ENCODE peak calls at places on chromosomes 6 and 20, in seven cellular contexts. M, H, X, A, U, O and B are unnamed samples.

GRCh38 chr6:101458341-101458740 is 64.8 kb downstream of the GRIK2 start:
- DNase-seq in M (peak), H (no peak), X (no peak), A (no peak), U (no peak), O (no peak), B (no peak)

GRCh38 chr6:107704377-107705013 is 119.6 kb downstream of the SCML4 start:
- DNase-seq in M (no peak), H (no peak), X (peak), A (peak), U (peak), O (no peak), B (no peak)

GRCh38 chr20:8757146-8757545 is 311.7 kb upstream of the PLCB4 start:
- DNase-seq in M (no peak), H (peak), X (peak), A (no peak), U (no peak), O (no peak), B (no peak)

GRCh38 chr20:63397946-63398450 is 36.8 kb upstream of the CHRNA4 start:
- DNase-seq in M (no peak), H (no peak), X (no peak), A (no peak), U (no peak), O (no peak), B (no peak)

GRCh38 chr20:35643045-35643444 is 21.7 kb downstream of the CPNE1 start:
- DNase-seq in M (no peak), H (no peak), X (no peak), A (no peak), U (no peak), O (no peak), B (no peak)

GRCh38 chr6:3081965-3082364 is 13.7 kb downstream of the RIPK1 start:
- DNase-seq in M (no peak), H (no peak), X (no peak), A (no peak), U (peak), O (no peak), B (no peak)

GRCh38 chr20:40965671-40966070 is 63.0 kb upstream of the TOP1 start:
- DNase-seq in M (no peak), H (no peak), X (no peak), A (no peak), U (no peak), O (no peak), B (no peak)

GRCh38 chr6:37171141-37171969 is 1.4 kb downstream of the PIM1 start:
- DNase-seq in M (peak), H (peak), X (peak), A (peak), U (no peak), O (no peak), B (no peak)

GRCh38 chr6:80438728-80439127 is 332.3 kb downstream of the BCKDHB start:
- DNase-seq in M (no peak), H (peak), X (no peak), A (no peak), U (no peak), O (no peak), B (no peak)

GRCh38 chr6:165031491-165031890 is 277.9 kb downstream of the C6orf118 start:
- DNase-seq in M (no peak), H (no peak), X (no peak), A (no peak), U (no peak), O (no peak), B (no peak)

GRCh38 chr6:36442671-36443497 is at the start of the genes KCTD20 and PXT1:
- DNase-seq in M (peak), H (peak), X (peak), A (peak), U (peak), O (peak), B (peak)

GRCh38 chr20:47133809-47134456 is 222.6 kb downstream of the ZMYND8 start:
- DNase-seq in M (no peak), H (peak), X (no peak), A (no peak), U (no peak), O (no peak), B (no peak)

GRCh38 chr20:15875446-15875845 is 697.8 kb downstream of the KIF16B start:
- DNase-seq in M (no peak), H (no peak), X (no peak), A (peak), U (no peak), O (no peak), B (no peak)

GRCh38 chr6:118187568-118188164 is 280.6 kb downstream of the SLC35F1 start:
- DNase-seq in M (peak), H (peak), X (no peak), A (no peak), U (no peak), O (no peak), B (no peak)

GRCh38 chr20:40960101-40960500 is 68.5 kb upstream of the TOP1 start:
- DNase-seq in M (no peak), H (no peak), X (no peak), A (no peak), U (no peak), O (no peak), B (no peak)

GRCh38 chr6:4936681-4937041 is 67.2 kb downstream of the RPP40 start:
- DNase-seq in M (no peak), H (no peak), X (peak), A (peak), U (peak), O (no peak), B (no peak)

GRCh38 chr6:125985522-125985921 is 818 bp upstream of the TRMT11 start:
- DNase-seq in M (no peak), H (no peak), X (no peak), A (no peak), U (no peak), O (no peak), B (no peak)

GRCh38 chr6:137117605-137118004 is 55.8 kb downstream of the IL22RA2 start:
- DNase-seq in M (no peak), H (no peak), X (no peak), A (no peak), U (no peak), O (no peak), B (no peak)

GRCh38 chr6:11766589-11767450 is 11.8 kb downstream of the ADTRP start:
- DNase-seq in M (no peak), H (peak), X (no peak), A (no peak), U (no peak), O (no peak), B (no peak)